ENCODE peak calls at places on chromosome 9, in five cellular contexts. One of them, this sample, is unnamed.

GRCh38 chr9:37952731-37953130 is 48.8 kb upstream of the SLC25A51 start:
- DNase-seq in fibroblast of lung: peak
- DNase-seq in CD8-positive, alpha-beta T cell: no peak
- DNase-seq in foreskin fibroblast: peak
- DNase-seq in hepatocyte: no peak
- DNase-seq in this sample: peak

GRCh38 chr9:34992376-34992951 is 2.9 kb downstream of the DNAJB5 start:
- DNase-seq in fibroblast of lung: peak
- DNase-seq in CD8-positive, alpha-beta T cell: peak
- DNase-seq in foreskin fibroblast: peak
- DNase-seq in hepatocyte: peak
- DNase-seq in this sample: peak

GRCh38 chr9:5438301-5439162 is 807 bp upstream of the PLGRKT start:
- DNase-seq in fibroblast of lung: peak
- DNase-seq in CD8-positive, alpha-beta T cell: peak
- DNase-seq in foreskin fibroblast: peak
- DNase-seq in hepatocyte: peak
- DNase-seq in this sample: no peak

GRCh38 chr9:110192531-110193326 is 15.2 kb downstream of the C9orf152 start:
- DNase-seq in fibroblast of lung: peak
- DNase-seq in CD8-positive, alpha-beta T cell: no peak
- DNase-seq in foreskin fibroblast: peak
- DNase-seq in hepatocyte: peak
- DNase-seq in this sample: peak

GRCh38 chr9:83538172-83538889 is at the start of gene FRMD3:
- DNase-seq in fibroblast of lung: peak
- DNase-seq in CD8-positive, alpha-beta T cell: no peak
- DNase-seq in foreskin fibroblast: peak
- DNase-seq in hepatocyte: peak
- DNase-seq in this sample: peak

GRCh38 chr9:79012561-79012960 is 559.2 kb upstream of the TLE4 start:
- DNase-seq in fibroblast of lung: peak
- DNase-seq in CD8-positive, alpha-beta T cell: no peak
- DNase-seq in foreskin fibroblast: peak
- DNase-seq in hepatocyte: no peak
- DNase-seq in this sample: no peak

GRCh38 chr9:82196658-82197057 is 208.1 kb downstream of the SPATA31D1 start:
- DNase-seq in fibroblast of lung: no peak
- DNase-seq in CD8-positive, alpha-beta T cell: no peak
- DNase-seq in foreskin fibroblast: no peak
- DNase-seq in hepatocyte: no peak
- DNase-seq in this sample: no peak

GRCh38 chr9:133225171-133226011 is 16.3 kb upstream of the OBP2B start:
- DNase-seq in fibroblast of lung: no peak
- DNase-seq in CD8-positive, alpha-beta T cell: no peak
- DNase-seq in foreskin fibroblast: no peak
- DNase-seq in hepatocyte: no peak
- DNase-seq in this sample: no peak

GRCh38 chr9:78314953-78315870 is 18.3 kb downstream of the PSAT1 start:
- DNase-seq in fibroblast of lung: peak
- DNase-seq in CD8-positive, alpha-beta T cell: no peak
- DNase-seq in foreskin fibroblast: peak
- DNase-seq in hepatocyte: no peak
- DNase-seq in this sample: no peak

GRCh38 chr9:36158122-36158521 is 11.1 kb upstream of the CCIN start:
- DNase-seq in fibroblast of lung: peak
- DNase-seq in CD8-positive, alpha-beta T cell: no peak
- DNase-seq in foreskin fibroblast: no peak
- DNase-seq in hepatocyte: no peak
- DNase-seq in this sample: no peak

GRCh38 chr9:114078021-114078780 is at the start of gene AMBP:
- DNase-seq in fibroblast of lung: no peak
- DNase-seq in CD8-positive, alpha-beta T cell: no peak
- DNase-seq in foreskin fibroblast: no peak
- DNase-seq in hepatocyte: peak
- DNase-seq in this sample: no peak

GRCh38 chr9:128987800-128988199 is 40.3 kb downstream of the NUP188 start:
- DNase-seq in fibroblast of lung: peak
- DNase-seq in CD8-positive, alpha-beta T cell: no peak
- DNase-seq in foreskin fibroblast: peak
- DNase-seq in hepatocyte: no peak
- DNase-seq in this sample: peak

GRCh38 chr9:124286292-124286931 is 28.7 kb downstream of the NEK6 start:
- DNase-seq in fibroblast of lung: peak
- DNase-seq in CD8-positive, alpha-beta T cell: peak
- DNase-seq in foreskin fibroblast: peak
- DNase-seq in hepatocyte: peak
- DNase-seq in this sample: peak

GRCh38 chr9:136277746-136278145 is 26.1 kb downstream of the CCDC187 start:
- DNase-seq in fibroblast of lung: no peak
- DNase-seq in CD8-positive, alpha-beta T cell: peak
- DNase-seq in foreskin fibroblast: no peak
- DNase-seq in hepatocyte: no peak
- DNase-seq in this sample: no peak

GRCh38 chr9:11962327-11962726 is 730.9 kb upstream of the TYRP1 start:
- DNase-seq in fibroblast of lung: no peak
- DNase-seq in CD8-positive, alpha-beta T cell: no peak
- DNase-seq in foreskin fibroblast: peak
- DNase-seq in hepatocyte: no peak
- DNase-seq in this sample: no peak

GRCh38 chr9:93653762-93654161 is 77.4 kb downstream of the PHF2 start:
- DNase-seq in fibroblast of lung: no peak
- DNase-seq in CD8-positive, alpha-beta T cell: no peak
- DNase-seq in foreskin fibroblast: no peak
- DNase-seq in hepatocyte: no peak
- DNase-seq in this sample: no peak

GRCh38 chr9:109963079-109963478 is 183.1 kb downstream of the PALM2AKAP2 start:
- DNase-seq in fibroblast of lung: no peak
- DNase-seq in CD8-positive, alpha-beta T cell: no peak
- DNase-seq in foreskin fibroblast: no peak
- DNase-seq in hepatocyte: no peak
- DNase-seq in this sample: no peak

GRCh38 chr9:107932036-107932435 is 442.5 kb upstream of the KLF4 start:
- DNase-seq in fibroblast of lung: peak
- DNase-seq in CD8-positive, alpha-beta T cell: no peak
- DNase-seq in foreskin fibroblast: peak
- DNase-seq in hepatocyte: no peak
- DNase-seq in this sample: no peak

GRCh38 chr9:137899551-137900360 is 22.2 kb downstream of the CACNA1B start:
- DNase-seq in fibroblast of lung: no peak
- DNase-seq in CD8-positive, alpha-beta T cell: no peak
- DNase-seq in foreskin fibroblast: no peak
- DNase-seq in hepatocyte: no peak
- DNase-seq in this sample: no peak

GRCh38 chr9:118809160-118809625 is 560.0 kb downstream of the BRINP1 start:
- DNase-seq in fibroblast of lung: no peak
- DNase-seq in CD8-positive, alpha-beta T cell: no peak
- DNase-seq in foreskin fibroblast: no peak
- DNase-seq in hepatocyte: peak
- DNase-seq in this sample: no peak

GRCh38 chr9:37422289-37423104 is at the start of gene GRHPR:
- DNase-seq in fibroblast of lung: peak
- DNase-seq in CD8-positive, alpha-beta T cell: peak
- DNase-seq in foreskin fibroblast: peak
- DNase-seq in hepatocyte: peak
- DNase-seq in this sample: peak

GRCh38 chr9:27564685-27565084 is 8.6 kb downstream of the C9orf72 start:
- DNase-seq in fibroblast of lung: no peak
- DNase-seq in CD8-positive, alpha-beta T cell: no peak
- DNase-seq in foreskin fibroblast: no peak
- DNase-seq in hepatocyte: no peak
- DNase-seq in this sample: no peak

GRCh38 chr9:98908897-98909634 is 34.6 kb upstream of the COL15A1 start:
- DNase-seq in fibroblast of lung: peak
- DNase-seq in CD8-positive, alpha-beta T cell: no peak
- DNase-seq in foreskin fibroblast: peak
- DNase-seq in hepatocyte: no peak
- DNase-seq in this sample: peak

GRCh38 chr9:16705121-16705604 is 165.3 kb downstream of the BNC2 start:
- DNase-seq in fibroblast of lung: peak
- DNase-seq in CD8-positive, alpha-beta T cell: no peak
- DNase-seq in foreskin fibroblast: peak
- DNase-seq in hepatocyte: peak
- DNase-seq in this sample: peak

GRCh38 chr9:85431396-85432102 is 310.2 kb downstream of the AGTPBP1 start:
- DNase-seq in fibroblast of lung: peak
- DNase-seq in CD8-positive, alpha-beta T cell: no peak
- DNase-seq in foreskin fibroblast: peak
- DNase-seq in hepatocyte: peak
- DNase-seq in this sample: no peak

GRCh38 chr9:93567271-93567959 is 9.0 kb upstream of the PHF2 start:
- DNase-seq in fibroblast of lung: no peak
- DNase-seq in CD8-positive, alpha-beta T cell: no peak
- DNase-seq in foreskin fibroblast: peak
- DNase-seq in hepatocyte: no peak
- DNase-seq in this sample: no peak

DNA sequence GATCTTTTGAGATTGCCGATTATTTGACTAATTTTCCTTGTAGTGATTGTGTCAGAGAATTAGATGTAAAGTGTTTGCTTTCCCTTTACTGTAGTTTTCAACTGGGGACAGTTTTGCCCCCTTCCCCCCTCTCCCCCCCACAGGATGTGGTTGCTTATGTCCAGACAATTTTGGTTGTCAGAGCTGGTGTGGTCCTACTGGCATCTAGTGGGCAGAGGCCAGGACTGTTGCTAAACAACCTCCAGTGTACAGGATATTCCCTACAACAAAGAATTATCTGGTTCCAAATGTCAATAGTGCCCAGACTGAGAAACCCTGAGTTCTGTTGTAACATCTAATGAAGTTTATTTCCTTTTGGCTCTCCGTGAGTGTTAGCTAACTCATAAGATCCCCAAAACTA is 20.0 kb downstream of the TMEFF1 start:
- DNase-seq in fibroblast of lung: peak
- DNase-seq in CD8-positive, alpha-beta T cell: no peak
- DNase-seq in foreskin fibroblast: peak
- DNase-seq in hepatocyte: no peak
- DNase-seq in this sample: peak
- TF ChIP-seq CTCF in fibroblast of lung: peak
- TF ChIP-seq CTCF in CD8-positive, alpha-beta T cell: no peak
- TF ChIP-seq CTCF in foreskin fibroblast: no peak
- TF ChIP-seq CTCF in hepatocyte: no peak
- TF ChIP-seq CTCF in this sample: peak

DNA sequence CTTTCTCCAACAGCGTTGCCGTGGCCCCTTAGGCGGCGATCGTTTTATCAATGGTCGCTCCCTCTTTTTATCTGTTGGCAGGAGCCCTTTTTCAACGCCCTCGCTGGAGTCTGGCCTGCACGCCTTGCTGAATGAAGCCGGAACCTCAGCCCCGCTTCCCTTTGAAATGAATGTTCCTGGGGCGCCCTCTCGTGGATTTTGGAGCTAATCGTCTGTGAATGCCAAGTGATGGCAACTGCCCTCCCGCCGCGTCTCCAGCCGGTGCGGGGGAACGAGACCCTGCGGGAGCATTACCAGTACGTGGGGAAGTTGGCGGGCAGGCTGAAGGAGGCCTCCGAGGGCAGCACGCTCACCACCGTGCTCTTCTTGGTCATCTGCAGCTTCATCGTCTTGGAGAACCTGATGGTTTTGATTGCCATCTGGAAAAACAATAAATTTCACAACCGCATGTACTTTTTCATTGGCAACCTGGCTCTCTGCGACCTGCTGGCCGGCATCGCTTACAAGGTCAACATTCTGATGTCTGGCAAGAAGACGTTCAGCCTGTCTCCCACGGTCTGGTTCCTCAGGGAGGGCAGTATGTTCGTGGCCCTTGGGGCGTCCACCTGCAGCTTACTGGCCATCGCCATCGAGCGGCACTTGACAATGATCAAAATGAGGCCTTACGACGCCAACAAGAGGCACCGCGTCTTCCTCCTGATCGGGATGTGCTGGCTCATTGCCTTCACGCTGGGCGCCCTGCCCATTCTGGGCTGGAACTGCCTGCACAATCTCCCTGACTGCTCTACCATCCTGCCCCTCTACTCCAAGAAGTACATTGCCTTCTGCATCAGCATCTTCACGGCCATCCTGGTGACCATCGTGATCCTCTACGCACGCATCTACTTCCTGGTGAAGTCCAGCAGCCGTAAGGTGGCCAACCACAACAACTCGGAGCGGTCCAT is 10.0 kb downstream of the S1PR3 start:
- DNase-seq in fibroblast of lung: peak
- DNase-seq in CD8-positive, alpha-beta T cell: peak
- DNase-seq in foreskin fibroblast: peak
- DNase-seq in hepatocyte: peak
- DNase-seq in this sample: peak
- TF ChIP-seq CTCF in fibroblast of lung: peak
- TF ChIP-seq CTCF in CD8-positive, alpha-beta T cell: peak
- TF ChIP-seq CTCF in foreskin fibroblast: peak
- TF ChIP-seq CTCF in hepatocyte: peak
- TF ChIP-seq CTCF in this sample: peak

GRCh38 chr9:127943746-127944145 is 6.1 kb upstream of the DPM2 start:
- DNase-seq in fibroblast of lung: peak
- DNase-seq in CD8-positive, alpha-beta T cell: peak
- DNase-seq in foreskin fibroblast: peak
- DNase-seq in hepatocyte: peak
- DNase-seq in this sample: no peak
- TF ChIP-seq CTCF in fibroblast of lung: peak
- TF ChIP-seq CTCF in CD8-positive, alpha-beta T cell: peak
- TF ChIP-seq CTCF in foreskin fibroblast: peak
- TF ChIP-seq CTCF in hepatocyte: peak
- TF ChIP-seq CTCF in this sample: peak

GRCh38 chr9:112711050-112711689 is 6.7 kb downstream of the INIP start:
- DNase-seq in fibroblast of lung: peak
- DNase-seq in CD8-positive, alpha-beta T cell: no peak
- DNase-seq in foreskin fibroblast: peak
- DNase-seq in hepatocyte: peak
- DNase-seq in this sample: no peak

GRCh38 chr9:112703304-112703703 is 14.6 kb downstream of the INIP start:
- DNase-seq in fibroblast of lung: no peak
- DNase-seq in CD8-positive, alpha-beta T cell: no peak
- DNase-seq in foreskin fibroblast: no peak
- DNase-seq in hepatocyte: no peak
- DNase-seq in this sample: no peak

GRCh38 chr9:112700080-112700479 is 17.8 kb downstream of the INIP start:
- DNase-seq in fibroblast of lung: peak
- DNase-seq in CD8-positive, alpha-beta T cell: no peak
- DNase-seq in foreskin fibroblast: no peak
- DNase-seq in hepatocyte: no peak
- DNase-seq in this sample: no peak

DNA sequence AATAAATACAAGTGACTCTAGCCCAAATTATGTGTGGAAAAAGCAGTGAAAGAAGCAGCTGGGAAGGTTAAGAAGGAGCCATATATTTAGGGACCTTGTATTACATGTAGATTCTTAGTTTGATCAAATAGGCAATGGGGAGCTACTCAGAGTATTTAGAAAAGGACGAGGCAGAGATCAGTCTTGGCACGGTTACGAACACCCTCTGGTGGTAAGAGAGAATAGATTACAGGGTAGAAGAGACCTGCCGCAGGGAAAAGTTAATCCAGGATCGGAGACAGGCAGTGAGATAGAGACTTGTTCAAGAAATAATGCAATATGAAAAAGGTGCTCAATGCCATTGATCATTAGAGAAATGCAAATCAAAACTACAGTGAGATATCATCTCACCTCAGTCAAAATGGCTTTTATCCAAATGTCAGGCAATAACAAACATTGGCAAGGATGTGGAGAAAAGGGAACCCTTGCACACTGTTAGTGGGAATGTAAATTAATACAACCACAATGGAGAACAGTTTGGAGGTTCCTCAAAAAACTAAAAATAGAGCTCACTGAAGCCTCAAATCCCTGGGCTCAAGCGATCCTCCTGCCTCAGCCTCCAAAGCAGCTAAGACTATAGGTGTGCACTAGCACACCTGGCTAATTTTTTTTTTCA is 12.0 kb downstream of the INIP start:
- DNase-seq in fibroblast of lung: peak
- DNase-seq in CD8-positive, alpha-beta T cell: no peak
- DNase-seq in foreskin fibroblast: peak
- DNase-seq in hepatocyte: peak
- DNase-seq in this sample: no peak
- TF ChIP-seq CTCF in fibroblast of lung: peak
- TF ChIP-seq CTCF in CD8-positive, alpha-beta T cell: no peak
- TF ChIP-seq CTCF in foreskin fibroblast: peak
- TF ChIP-seq CTCF in hepatocyte: peak
- TF ChIP-seq CTCF in this sample: peak

This sample was measured in AG09319.